ENCODE peak calls at places on chromosomes 13 and 19, in ten cellular contexts. One of them, this sample, is unnamed.

GRCh38 chr19:50478901-50479715 is 2.5 kb upstream of the GARIN5A start:
- DNase-seq in sigmoid colon: no peak
- DNase-seq in NCI-H1105: no peak
- DNase-seq in tibial nerve: no peak
- DNase-seq in AG10803: peak; percentile 48
- DNase-seq in small intestine: no peak
- DNase-seq in effector memory CD4-positive, alpha-beta T cell: no peak
- DNase-seq in T47D: no peak
- DNase-seq in renal cortical epithelial cell: no peak
- DNase-seq in KBM-7: peak; percentile 79
- DNase-seq in this sample: peak; percentile 37

GRCh38 chr13:102846261-102847015 is 606 bp downstream of the ERCC5 start:
- DNase-seq in NCI-H1105: no peak
- DNase-seq in T47D: no peak
- DNase-seq in small intestine: peak; percentile 68
- DNase-seq in renal cortical epithelial cell: peak; percentile 35
- DNase-seq in AG10803: peak; percentile 29
- DNase-seq in sigmoid colon: peak; percentile 73
- DNase-seq in tibial nerve: no peak
- DNase-seq in effector memory CD4-positive, alpha-beta T cell: peak; percentile 12
- DNase-seq in KBM-7: peak; percentile 77
- DNase-seq in this sample: peak; percentile 57

GRCh38 chr19:29836409-29836825 is 24.6 kb downstream of the CCNE1 start:
- DNase-seq in NCI-H1105: no peak
- DNase-seq in sigmoid colon: no peak
- DNase-seq in AG10803: no peak
- DNase-seq in small intestine: no peak
- DNase-seq in effector memory CD4-positive, alpha-beta T cell: no peak
- DNase-seq in renal cortical epithelial cell: no peak
- DNase-seq in KBM-7: no peak
- DNase-seq in T47D: no peak
- DNase-seq in tibial nerve: no peak
- DNase-seq in this sample: peak; percentile 63

GRCh38 chr19:14405758-14406644 is 13.1 kb downstream of the DDX39A start:
- DNase-seq in sigmoid colon: peak; percentile 93
- DNase-seq in small intestine: peak; percentile 71
- DNase-seq in T47D: peak; percentile 87
- DNase-seq in tibial nerve: peak; percentile 81
- DNase-seq in KBM-7: peak; percentile 89
- DNase-seq in effector memory CD4-positive, alpha-beta T cell: peak; percentile 89
- DNase-seq in AG10803: peak; percentile 73
- DNase-seq in NCI-H1105: peak; percentile 49
- DNase-seq in renal cortical epithelial cell: peak; percentile 65
- DNase-seq in this sample: peak; percentile 95

GRCh38 chr19:47027586-47028371 is 8.1 kb downstream of the NPAS1 start:
- DNase-seq in renal cortical epithelial cell: no peak
- DNase-seq in small intestine: no peak
- DNase-seq in sigmoid colon: no peak
- DNase-seq in effector memory CD4-positive, alpha-beta T cell: no peak
- DNase-seq in NCI-H1105: no peak
- DNase-seq in AG10803: no peak
- DNase-seq in T47D: no peak
- DNase-seq in KBM-7: no peak
- DNase-seq in tibial nerve: no peak
- DNase-seq in this sample: no peak

GRCh38 chr19:47097396-47098217 is 16.0 kb downstream of the ZC3H4 start:
- DNase-seq in KBM-7: no peak
- DNase-seq in small intestine: no peak
- DNase-seq in effector memory CD4-positive, alpha-beta T cell: no peak
- DNase-seq in renal cortical epithelial cell: no peak
- DNase-seq in NCI-H1105: no peak
- DNase-seq in tibial nerve: peak; percentile 30
- DNase-seq in AG10803: no peak
- DNase-seq in sigmoid colon: no peak
- DNase-seq in T47D: no peak
- DNase-seq in this sample: no peak

GRCh38 chr13:35687336-35687735 is 210.8 kb upstream of the MAB21L1 start:
- DNase-seq in T47D: no peak
- DNase-seq in KBM-7: no peak
- DNase-seq in renal cortical epithelial cell: no peak
- DNase-seq in effector memory CD4-positive, alpha-beta T cell: no peak
- DNase-seq in small intestine: no peak
- DNase-seq in tibial nerve: no peak
- DNase-seq in AG10803: no peak
- DNase-seq in sigmoid colon: no peak
- DNase-seq in NCI-H1105: no peak
- DNase-seq in this sample: no peak

GRCh38 chr19:6271251-6271650 is 8.5 kb downstream of the MLLT1 start:
- DNase-seq in T47D: no peak
- DNase-seq in small intestine: no peak
- DNase-seq in sigmoid colon: no peak
- DNase-seq in NCI-H1105: no peak
- DNase-seq in AG10803: peak; percentile 44
- DNase-seq in tibial nerve: no peak
- DNase-seq in renal cortical epithelial cell: peak; percentile 60
- DNase-seq in effector memory CD4-positive, alpha-beta T cell: no peak
- DNase-seq in KBM-7: no peak
- DNase-seq in this sample: no peak

GRCh38 chr19:991174-991931 is 7.2 kb downstream of the WDR18 start:
- DNase-seq in AG10803: peak; percentile 52
- DNase-seq in renal cortical epithelial cell: no peak
- DNase-seq in small intestine: peak; percentile 14
- DNase-seq in KBM-7: no peak
- DNase-seq in tibial nerve: no peak
- DNase-seq in sigmoid colon: no peak
- DNase-seq in NCI-H1105: no peak
- DNase-seq in T47D: no peak
- DNase-seq in effector memory CD4-positive, alpha-beta T cell: peak; percentile 80
- DNase-seq in this sample: peak; percentile 81

GRCh38 chr19:31892060-31892459 is 453.4 kb upstream of the ZNF507 start:
- DNase-seq in NCI-H1105: no peak
- DNase-seq in renal cortical epithelial cell: no peak
- DNase-seq in small intestine: no peak
- DNase-seq in sigmoid colon: no peak
- DNase-seq in T47D: no peak
- DNase-seq in tibial nerve: no peak
- DNase-seq in KBM-7: no peak
- DNase-seq in effector memory CD4-positive, alpha-beta T cell: no peak
- DNase-seq in AG10803: no peak
- DNase-seq in this sample: no peak

GRCh38 chr13:88068975-88069374 is 397.8 kb downstream of the SLITRK5 start:
- DNase-seq in sigmoid colon: peak; percentile 35
- DNase-seq in renal cortical epithelial cell: no peak
- DNase-seq in KBM-7: peak; percentile 8
- DNase-seq in small intestine: peak; percentile 0
- DNase-seq in T47D: no peak
- DNase-seq in effector memory CD4-positive, alpha-beta T cell: no peak
- DNase-seq in tibial nerve: no peak
- DNase-seq in AG10803: no peak
- DNase-seq in NCI-H1105: no peak
- DNase-seq in this sample: no peak

GRCh38 chr13:73635166-73635787 is 498.9 kb downstream of the KLF12 start:
- DNase-seq in small intestine: no peak
- DNase-seq in renal cortical epithelial cell: no peak
- DNase-seq in sigmoid colon: no peak
- DNase-seq in AG10803: no peak
- DNase-seq in NCI-H1105: no peak
- DNase-seq in T47D: no peak
- DNase-seq in tibial nerve: no peak
- DNase-seq in effector memory CD4-positive, alpha-beta T cell: no peak
- DNase-seq in KBM-7: no peak
- DNase-seq in this sample: no peak

GRCh38 chr19:531009-531752 is 379 bp upstream of the CDC34 start:
- DNase-seq in NCI-H1105: peak; percentile 86
- DNase-seq in small intestine: peak; percentile 83
- DNase-seq in tibial nerve: peak; percentile 52
- DNase-seq in sigmoid colon: peak; percentile 91
- DNase-seq in T47D: peak; percentile 95
- DNase-seq in AG10803: peak; percentile 71
- DNase-seq in effector memory CD4-positive, alpha-beta T cell: peak; percentile 81
- DNase-seq in KBM-7: peak; percentile 78
- DNase-seq in renal cortical epithelial cell: peak; percentile 22
- DNase-seq in this sample: peak; percentile 93

GRCh38 chr13:72983085-72983768 is 75.6 kb upstream of the KLF5 start:
- DNase-seq in AG10803: peak; percentile 81
- DNase-seq in renal cortical epithelial cell: peak; percentile 96
- DNase-seq in KBM-7: no peak
- DNase-seq in tibial nerve: no peak
- DNase-seq in sigmoid colon: no peak
- DNase-seq in small intestine: peak; percentile 85
- DNase-seq in NCI-H1105: no peak
- DNase-seq in effector memory CD4-positive, alpha-beta T cell: no peak
- DNase-seq in T47D: no peak
- DNase-seq in this sample: no peak

GRCh38 chr13:44050450-44051063 is 170.9 kb downstream of the LACC1 start:
- DNase-seq in T47D: no peak
- DNase-seq in AG10803: peak; percentile 27
- DNase-seq in tibial nerve: peak; percentile 15
- DNase-seq in small intestine: peak; percentile 62
- DNase-seq in KBM-7: peak; percentile 24
- DNase-seq in NCI-H1105: no peak
- DNase-seq in effector memory CD4-positive, alpha-beta T cell: no peak
- DNase-seq in renal cortical epithelial cell: no peak
- DNase-seq in sigmoid colon: no peak
- DNase-seq in this sample: no peak

GRCh38 chr13:113491418-113491883 is 940 bp upstream of the DCUN1D2 start:
- DNase-seq in T47D: no peak
- DNase-seq in AG10803: peak; percentile 38
- DNase-seq in effector memory CD4-positive, alpha-beta T cell: no peak
- DNase-seq in small intestine: peak; percentile 19
- DNase-seq in NCI-H1105: no peak
- DNase-seq in sigmoid colon: no peak
- DNase-seq in renal cortical epithelial cell: no peak
- DNase-seq in tibial nerve: no peak
- DNase-seq in KBM-7: peak; percentile 27
- DNase-seq in this sample: peak; percentile 10

GRCh38 chr19:13604902-13605586 is 98.8 kb upstream of the CACNA1A start:
- DNase-seq in renal cortical epithelial cell: no peak
- DNase-seq in tibial nerve: no peak
- DNase-seq in NCI-H1105: no peak
- DNase-seq in small intestine: no peak
- DNase-seq in AG10803: no peak
- DNase-seq in T47D: no peak
- DNase-seq in sigmoid colon: no peak
- DNase-seq in effector memory CD4-positive, alpha-beta T cell: no peak
- DNase-seq in KBM-7: peak; percentile 49
- DNase-seq in this sample: no peak

This sample was measured in stimulated activated naive CD8-positive, alpha-beta T cell treated with anti-CD3 and anti-CD28 coated beads, Interleukin-15, Interleukin-2, amounts not matched to agents 100 U/mL and 50 U/mL, for 24 hours.